ENCODE peak calls at places on chromosomes 5 and 9, in seven cellular contexts. Z, C, H, K, I, F and W are unnamed samples.

GRCh38 chr5:14245526-14245925 is 102.4 kb downstream of the TRIO start:
- DNase-seq in Z (no peak), C (no peak), H (no peak), K (no peak), I (no peak), F (no peak), W (no peak)

GRCh38 chr9:97067490-97067889 is 28.5 kb upstream of the CTSV start:
- DNase-seq in Z (no peak), C (no peak), H (no peak), K (no peak), I (no peak), F (no peak), W (no peak)

GRCh38 chr5:16508730-16509531 is 43.3 kb upstream of the ZNF622 start:
- DNase-seq in Z (no peak), C (no peak), H (no peak), K (no peak), I (no peak), F (peak), W (no peak)

GRCh38 chr9:99046068-99046467 is 58.8 kb upstream of the TGFBR1 start:
- DNase-seq in Z (no peak), C (no peak), H (no peak), K (no peak), I (no peak), F (no peak), W (no peak)

GRCh38 chr9:35645736-35646582 is 4.8 kb downstream of the SIT1 start:
- DNase-seq in Z (peak), C (no peak), H (no peak), K (peak), I (no peak), F (no peak), W (no peak)

GRCh38 chr5:139150359-139150999 is 47.7 kb downstream of the SIL1 start:
- DNase-seq in Z (no peak), C (no peak), H (no peak), K (no peak), I (no peak), F (no peak), W (no peak)

GRCh38 chr9:34984049-34984448 is 5.5 kb upstream of the DNAJB5 start:
- DNase-seq in Z (peak), C (peak), H (no peak), K (no peak), I (no peak), F (peak), W (no peak)

GRCh38 chr9:113882636-113883164 is 6.6 kb downstream of the ZNF618 start:
- DNase-seq in Z (no peak), C (no peak), H (no peak), K (no peak), I (no peak), F (no peak), W (no peak)

GRCh38 chr9:100020121-100020780 is 78.5 kb downstream of the ERP44 start:
- DNase-seq in Z (no peak), C (no peak), H (no peak), K (no peak), I (no peak), F (peak), W (no peak)

GRCh38 chr5:36928947-36929346 is 52.4 kb downstream of the NIPBL start:
- DNase-seq in Z (peak), C (no peak), H (no peak), K (no peak), I (no peak), F (peak), W (no peak)

GRCh38 chr9:98888794-98889495 is 54.8 kb upstream of the COL15A1 start:
- DNase-seq in Z (peak), C (no peak), H (no peak), K (no peak), I (no peak), F (no peak), W (no peak)

GRCh38 chr5:65858316-65858715 is 68.1 kb upstream of the ERBIN start:
- DNase-seq in Z (peak), C (no peak), H (no peak), K (no peak), I (no peak), F (peak), W (no peak)

GRCh38 chr9:125293134-125293533 is 31.5 kb downstream of the GAPVD1 start:
- DNase-seq in Z (no peak), C (no peak), H (no peak), K (no peak), I (no peak), F (no peak), W (no peak)

GRCh38 chr9:89622933-89623861 is 18.4 kb downstream of the GADD45G start:
- DNase-seq in Z (no peak), C (no peak), H (no peak), K (no peak), I (no peak), F (no peak), W (no peak)

GRCh38 chr9:121889990-121890563 is 203.0 kb downstream of the TTLL11 start:
- DNase-seq in Z (peak), C (peak), H (no peak), K (no peak), I (no peak), F (peak), W (no peak)

GRCh38 chr5:107919361-107919760 is 248.6 kb upstream of the EFNA5 start:
- DNase-seq in Z (no peak), C (no peak), H (no peak), K (no peak), I (no peak), F (no peak), W (no peak)

GRCh38 chr5:159640376-159640775 is 275.9 kb upstream of the ADRA1B start:
- DNase-seq in Z (no peak), C (no peak), H (no peak), K (no peak), I (no peak), F (no peak), W (no peak)

GRCh38 chr5:62717211-62717927 is 138.8 kb downstream of the LRRC70 start:
- DNase-seq in Z (no peak), C (no peak), H (no peak), K (no peak), I (no peak), F (no peak), W (no peak)

GRCh38 chr5:60687927-60688720 is 11.8 kb downstream of the DEPDC1B start:
- DNase-seq in Z (peak), C (no peak), H (no peak), K (peak), I (no peak), F (peak), W (no peak)